ENCODE peak calls at places on chromosome 7, in nine cellular contexts. P is A549, F is neural progenitor cell, Q is heart left ventricle, C is endodermal cell, V is hepatocyte, Y is HCT116, H is psoas muscle, X is transverse colon. J is an unnamed sample.
A peak's percentile ranks its signal among the peaks of the same experiment; 100 is the strongest.

GRCh38 chr7:75842836-75843446 is 29.3 kb upstream of the CCL24 start:
- DNase-seq in P (peak; percentile 47), F (no peak), Q (no peak), C (no peak), V (peak; percentile 39), Y (no peak), H (no peak), X (no peak), J (no peak)

GRCh38 chr7:29126804-29127203 is 19.5 kb downstream of the CPVL start:
- DNase-seq in P (no peak), F (no peak), Q (no peak), C (no peak), V (no peak), Y (no peak), H (no peak), X (no peak), J (no peak)

GRCh38 chr7:99563650-99564049 is 5.2 kb downstream of the ZNF655 start:
- DNase-seq in P (peak; percentile 52), F (no peak), Q (no peak), C (peak; percentile 56), V (peak; percentile 15), Y (no peak), H (no peak), X (no peak), J (no peak)

GRCh38 chr7:84838857-84839256 is 348.0 kb downstream of the SEMA3D start:
- DNase-seq in P (no peak), F (no peak), Q (no peak), C (no peak), V (no peak), Y (no peak), H (no peak), X (no peak), J (no peak)

GRCh38 chr7:150514748-150515222 is at the start of gene GIMAP7:
- DNase-seq in P (no peak), F (no peak), Q (peak; percentile 38), C (no peak), V (peak; percentile 9), Y (no peak), H (no peak), X (peak; percentile 42), J (peak; percentile 64)

GRCh38 chr7:76048668-76048988 is 722 bp downstream of the MDH2 start:
- DNase-seq in P (peak; percentile 58), F (peak; percentile 59), Q (no peak), C (peak; percentile 75), V (peak; percentile 49), Y (no peak), H (peak; percentile 56), X (peak; percentile 19), J (no peak)

GRCh38 chr7:80661729-80662128 is 23.3 kb downstream of the CD36 start:
- DNase-seq in P (no peak), F (peak; percentile 4), Q (no peak), C (peak; percentile 51), V (no peak), Y (no peak), H (no peak), X (no peak), J (no peak)

GRCh38 chr7:157667731-157668130 is 330.9 kb downstream of the DNAJB6 start:
- DNase-seq in P (no peak), F (no peak), Q (no peak), C (no peak), V (no peak), Y (no peak), H (no peak), X (no peak), J (peak; percentile 5)

GRCh38 chr7:120404042-120404441 is 131.1 kb downstream of the KCND2 start:
- DNase-seq in P (no peak), F (no peak), Q (no peak), C (no peak), V (peak; percentile 26), Y (no peak), H (no peak), X (no peak), J (no peak)
- H3K4me1 ChIP-seq in P (no peaks in the 10 kb centered on the region), F (peaks cover 24% of the 10 kb centered on the region), Q (no peaks in the 10 kb centered on the region), C (no peaks in the 10 kb centered on the region), V (peaks cover 7% of the 10 kb centered on the region), Y (no peaks in the 10 kb centered on the region), H (no peaks in the 10 kb centered on the region), X (no peaks in the 10 kb centered on the region), J (no peaks in the 10 kb centered on the region)

GRCh38 chr7:5596046-5596895 is 172.6 kb upstream of the TNRC18 start:
- DNase-seq in P (peak; percentile 84), F (peak; percentile 51), Q (peak; percentile 90), C (peak; percentile 85), V (peak; percentile 89), Y (peak; percentile 71), H (peak; percentile 88), X (peak; percentile 67), J (peak; percentile 81)

GRCh38 chr7:5598261-5598761 is 174.7 kb upstream of the TNRC18 start:
- DNase-seq in P (no peak), F (peak; percentile 77), Q (no peak), C (no peak), V (no peak), Y (no peak), H (no peak), X (no peak), J (no peak)

GRCh38 chr7:5596896-5597246 is 173.2 kb upstream of the TNRC18 start:
- DNase-seq in P (no peak), F (no peak), Q (no peak), C (no peak), V (no peak), Y (no peak), H (no peak), X (no peak), J (no peak)

GRCh38 chr7:5598769-5599371 is 175.2 kb upstream of the TNRC18 start:
- DNase-seq in P (no peak), F (peak; percentile 47), Q (no peak), C (peak; percentile 75), V (peak; percentile 85), Y (no peak), H (no peak), X (peak; percentile 24), J (peak; percentile 44)

GRCh38 chr7:5597772-5598171 is 174.1 kb upstream of the TNRC18 start:
- DNase-seq in P (no peak), F (peak; percentile 28), Q (no peak), C (no peak), V (peak; percentile 54), Y (no peak), H (no peak), X (no peak), J (no peak)
- H3K4me1 ChIP-seq in P (peaks cover 43% of the 10 kb centered on the region), F (peaks cover 37% of the 10 kb centered on the region), Q (peaks cover 5% of the 10 kb centered on the region), C (peaks cover 13% of the 10 kb centered on the region), V (peaks cover 47% of the 10 kb centered on the region), Y (peaks cover 37% of the 10 kb centered on the region), H (peaks cover 5% of the 10 kb centered on the region), X (peaks cover 29% of the 10 kb centered on the region), J (peaks cover 28% of the 10 kb centered on the region)

DNA sequence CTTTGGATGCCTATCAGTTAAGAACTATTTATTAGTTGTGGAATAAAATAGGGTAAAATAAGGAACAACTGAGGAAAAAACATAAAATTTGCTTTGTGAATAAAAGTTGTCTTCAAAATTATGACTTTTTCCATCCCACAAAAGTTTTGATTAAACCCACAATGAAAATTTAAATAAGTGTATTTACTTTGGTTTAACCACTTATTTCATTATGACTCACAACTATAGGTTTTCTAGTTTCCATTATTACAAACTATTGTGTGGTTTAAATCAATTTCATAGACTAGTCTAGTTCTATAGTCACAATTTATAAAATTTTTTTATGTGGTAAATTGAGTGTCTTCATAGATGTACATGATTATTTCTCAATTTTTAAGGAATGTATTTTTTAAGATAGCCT is 116.6 kb downstream of the EGFR start:
- DNase-seq in P (no peak), F (no peak), Q (no peak), C (no peak), V (no peak), Y (no peak), H (no peak), X (no peak), J (no peak)
- H3K4me1 ChIP-seq in P (peaks cover 49% of the 10 kb centered on the region), F (peaks cover 10% of the 10 kb centered on the region), Q (peaks cover 7% of the 10 kb centered on the region), C (no peaks in the 10 kb centered on the region), V (peaks cover 29% of the 10 kb centered on the region), Y (peaks cover 47% of the 10 kb centered on the region), H (peaks cover 52% of the 10 kb centered on the region), X (peaks cover 29% of the 10 kb centered on the region), J (peaks cover 18% of the 10 kb centered on the region)

GRCh38 chr7:6167004-6167551 is 105.3 kb downstream of the CYTH3 start:
- DNase-seq in P (no peak), F (no peak), Q (peak; percentile 67), C (no peak), V (no peak), Y (no peak), H (no peak), X (no peak), J (no peak)
- H3K4me1 ChIP-seq in P (no peaks in the 10 kb centered on the region), F (peaks cover 8% of the 10 kb centered on the region), Q (peaks cover 3% of the 10 kb centered on the region), C (no peaks in the 10 kb centered on the region), V (no peaks in the 10 kb centered on the region), Y (no peaks in the 10 kb centered on the region), H (peaks cover 19% of the 10 kb centered on the region), X (no peaks in the 10 kb centered on the region), J (no peaks in the 10 kb centered on the region)

GRCh38 chr7:1055084-1055450 is 10.7 kb downstream of the GPR146 start:
- DNase-seq in P (no peak), F (no peak), Q (peak; percentile 88), C (no peak), V (peak; percentile 50), Y (no peak), H (peak; percentile 68), X (peak; percentile 51), J (peak; percentile 58)
- H3K4me1 ChIP-seq in P (no peaks in the 10 kb centered on the region), F (peaks cover 39% of the 10 kb centered on the region), Q (peaks cover 4% of the 10 kb centered on the region), C (peaks cover 7% of the 10 kb centered on the region), V (peaks cover 6% of the 10 kb centered on the region), Y (no peaks in the 10 kb centered on the region), H (peaks cover 54% of the 10 kb centered on the region), X (peaks cover 7% of the 10 kb centered on the region), J (peaks cover 13% of the 10 kb centered on the region)

GRCh38 chr7:101935521-101936141 is 118.2 kb downstream of the CUX1 start:
- DNase-seq in P (no peak), F (no peak), Q (peak; percentile 85), C (peak; percentile 68), V (no peak), Y (no peak), H (peak; percentile 72), X (peak; percentile 62), J (peak; percentile 72)
- H3K4me1 ChIP-seq in P (peaks cover 39% of the 10 kb centered on the region), F (peaks cover 38% of the 10 kb centered on the region), Q (peaks cover 3% of the 10 kb centered on the region), C (peaks cover 34% of the 10 kb centered on the region), V (peaks cover 44% of the 10 kb centered on the region), Y (peaks cover 4% of the 10 kb centered on the region), H (peaks cover 42% of the 10 kb centered on the region), X (peaks cover 48% of the 10 kb centered on the region), J (peaks cover 48% of the 10 kb centered on the region)

J was measured in mucosa of descending colon.